ENCODE peak calls at places on chromosome 4, in four cellular contexts. F is heart left ventricle, J is H9, T is foreskin keratinocyte. G is an unnamed sample.

GRCh38 chr4:36763814-36764213 is 480.7 kb upstream of the NWD2 start:
- DNase-seq in T (no peak), F (no peak), J (no peak), G (no peak)

GRCh38 chr4:149371021-149371420 is 444.6 kb downstream of the IQCM start:
- DNase-seq in J (peak), F (no peak), T (peak), G (no peak)

GRCh38 chr4:84159767-84160166 is 339.3 kb downstream of the NKX6-1 start:
- DNase-seq in T (no peak), J (peak), F (no peak), G (no peak)

GRCh38 chr4:94567811-94568210 is 116.1 kb downstream of the PDLIM5 start:
- DNase-seq in J (no peak), F (no peak), T (no peak), G (no peak)

GRCh38 chr4:141922224-141922623 is 285.8 kb downstream of the IL15 start:
- DNase-seq in T (no peak), J (no peak), F (no peak), G (no peak)

GRCh38 chr4:150149381-150149780 is 71.1 kb downstream of the DCLK2 start:
- DNase-seq in J (no peak), T (no peak), F (no peak), G (no peak)

GRCh38 chr4:100009490-100009889 is 59.4 kb upstream of the H2AZ1 start:
- DNase-seq in J (no peak), T (peak), F (no peak), G (no peak)

GRCh38 chr4:150598906-150599305 is 17.0 kb downstream of the MAB21L2 start:
- DNase-seq in F (no peak), T (no peak), J (no peak), G (no peak)

GRCh38 chr4:158578476-158578875 is 56.8 kb downstream of the RXFP1 start:
- DNase-seq in T (peak), J (no peak), F (no peak), G (no peak)

GRCh38 chr4:76562851-76563803 is 128.1 kb downstream of the SHROOM3 start:
- DNase-seq in T (peak), F (no peak), J (no peak), G (no peak)

GRCh38 chr4:185591679-185592141 is 56.4 kb upstream of the PDLIM3 start:
- DNase-seq in J (no peak), T (no peak), F (no peak), G (no peak)

GRCh38 chr4:100340534-100341364 is 150.5 kb upstream of the DDIT4L start:
- DNase-seq in F (no peak), T (no peak), J (no peak), G (no peak)

GRCh38 chr4:128315756-128316520 is 28.3 kb upstream of the PGRMC2 start:
- DNase-seq in J (no peak), T (peak), F (no peak), G (no peak)

GRCh38 chr4:6372649-6373525 is 99.5 kb downstream of the PPP2R2C start:
- DNase-seq in F (peak), J (peak), T (peak), G (peak)

GRCh38 chr4:9859774-9860173 is 78.3 kb downstream of the DRD5 start:
- DNase-seq in F (no peak), J (no peak), T (no peak), G (peak)

GRCh38 chr4:109315818-109316217 is 13.4 kb upstream of the COL25A1 start:
- DNase-seq in J (no peak), F (no peak), T (no peak), G (no peak)

GRCh38 chr4:88211473-88212252 is 53.2 kb upstream of the ABCG2 start:
- DNase-seq in J (no peak), T (peak), F (no peak), G (no peak)

GRCh38 chr4:154124539-154125255 is 335.8 kb upstream of the SFRP2 start:
- DNase-seq in T (peak), J (no peak), F (no peak), G (no peak)

GRCh38 chr4:5660185-5660584 is 48.2 kb downstream of the EVC2 start:
- DNase-seq in J (no peak), T (peak), F (no peak), G (no peak)

GRCh38 chr4:87853108-87853507 is 20.3 kb downstream of the MEPE start:
- DNase-seq in J (no peak), F (no peak), T (no peak), G (no peak)

GRCh38 chr4:151940290-151940689 is 179.5 kb upstream of the GATB start:
- DNase-seq in J (no peak), T (no peak), F (no peak), G (no peak)

GRCh38 chr4:75542824-75543223 is 13.0 kb upstream of the ODAPH start:
- DNase-seq in T (peak), J (no peak), F (no peak), G (no peak)

GRCh38 chr4:88659061-88659889 is 38.4 kb downstream of the NAP1L5 start:
- DNase-seq in T (peak), J (peak), F (no peak), G (no peak)

GRCh38 chr4:37441231-37442061 is 196.9 kb downstream of the NWD2 start:
- DNase-seq in F (no peak), J (no peak), T (peak), G (no peak)

GRCh38 chr4:99714179-99714578 is 56.6 kb upstream of the C4orf54 start:
- DNase-seq in J (no peak), F (no peak), T (no peak), G (no peak)

GRCh38 chr4:147396105-147396504 is 84.8 kb upstream of the EDNRA start:
- DNase-seq in F (no peak), J (no peak), T (no peak), G (no peak)

GRCh38 chr4:164977243-164978164 is at the start of gene TRIM61:
- DNase-seq in F (peak), T (peak), J (peak), G (no peak)

GRCh38 chr4:109266236-109266635 is 36.2 kb downstream of the COL25A1 start:
- DNase-seq in T (no peak), J (no peak), F (no peak), G (no peak)

GRCh38 chr4:153374471-153374870 is 30.0 kb downstream of the MND1 start:
- DNase-seq in F (no peak), J (no peak), T (no peak), G (no peak)

GRCh38 chr4:164935363-164935762 is 42.1 kb downstream of the TRIM61 start:
- DNase-seq in F (no peak), J (peak), T (no peak), G (no peak)

GRCh38 chr4:110211007-110211769 is 12.8 kb upstream of the ELOVL6 start:
- DNase-seq in T (peak), J (no peak), F (no peak), G (no peak)

GRCh38 chr4:93759506-93759905 is 69.0 kb upstream of the ATOH1 start:
- DNase-seq in F (no peak), J (no peak), T (no peak), G (no peak)

DNA sequence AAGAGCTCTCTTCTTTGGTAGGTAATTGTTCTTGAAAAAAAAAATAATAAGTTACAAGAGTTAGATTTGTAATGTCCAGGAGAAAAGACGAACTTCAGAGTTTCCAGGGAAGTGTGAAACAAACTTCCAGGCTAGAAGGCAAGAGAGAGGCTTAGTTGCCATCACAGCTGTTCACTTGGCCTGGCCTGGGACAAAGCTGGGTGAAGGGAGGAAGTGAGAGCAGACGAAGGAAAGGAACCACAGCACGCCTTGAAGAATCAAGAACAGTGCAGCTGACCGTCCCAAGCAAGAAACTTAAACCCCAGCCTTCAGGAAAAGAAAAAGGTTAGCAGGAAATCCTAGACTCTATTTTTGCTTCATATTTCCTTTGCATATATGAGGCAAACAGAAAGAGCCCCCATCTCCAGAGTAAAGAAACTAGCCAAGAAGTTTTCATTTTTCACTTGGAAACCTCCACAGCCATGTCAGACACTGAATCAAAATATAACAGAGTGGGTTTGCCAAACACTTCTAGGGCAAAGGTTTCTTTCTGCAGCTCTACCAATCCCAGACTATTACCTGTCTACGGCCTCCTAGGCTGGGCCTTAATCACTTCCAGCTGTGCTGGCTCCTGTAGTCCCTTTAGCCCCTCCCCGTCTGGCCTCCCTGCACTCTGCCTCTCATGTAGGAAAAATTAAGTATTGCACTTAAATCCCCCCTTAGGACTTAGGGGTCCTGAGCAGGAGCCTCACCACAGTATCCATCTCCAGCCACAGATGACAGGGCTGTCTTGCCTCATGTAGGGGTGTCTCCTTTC is 209.6 kb downstream of the SPATA18 start:
- DNase-seq in J (no peak), F (no peak), T (no peak), G (no peak)
- H3K27ac ChIP-seq in J (no peak), F (peak), T (no peak), G (no peak)

GRCh38 chr4:69995526-69996016 is at the start of gene STATH:
- DNase-seq in T (peak), F (no peak), J (no peak), G (no peak)

GRCh38 chr4:69991016-69991415 is 4.8 kb upstream of the STATH start:
- DNase-seq in F (no peak), J (no peak), T (no peak), G (no peak)

GRCh38 chr4:69999420-69999819 is 3.7 kb downstream of the STATH start:
- DNase-seq in F (no peak), T (peak), J (no peak), G (no peak)

GRCh38 chr4:70000713-70001112 is 4.9 kb downstream of the STATH start:
- DNase-seq in J (no peak), T (no peak), F (no peak), G (no peak)

DNA sequence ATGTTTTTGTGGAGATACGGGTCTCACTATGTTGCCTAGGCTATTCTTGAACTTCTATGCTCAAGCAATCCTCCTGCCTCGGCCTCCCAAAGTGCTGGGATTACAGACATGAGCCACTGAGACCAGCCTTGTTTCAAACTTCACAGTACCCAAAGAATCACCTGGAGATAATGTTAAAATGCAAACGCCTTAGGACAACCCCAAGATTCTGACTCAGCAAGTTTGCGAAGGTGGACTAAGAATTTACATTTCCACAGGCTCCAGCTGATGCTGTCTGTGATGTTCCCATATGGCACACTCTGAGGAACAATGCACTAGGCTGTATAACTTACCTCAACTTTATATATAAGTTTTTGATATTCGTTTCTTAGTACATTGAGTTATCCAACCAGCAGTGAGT is 984 bp upstream of the STATH start:
- DNase-seq in F (no peak), T (no peak), J (no peak), G (no peak)
- H3K27ac ChIP-seq in F (no peak), T (no peak), J (no peak), G (no peak)

DNA sequence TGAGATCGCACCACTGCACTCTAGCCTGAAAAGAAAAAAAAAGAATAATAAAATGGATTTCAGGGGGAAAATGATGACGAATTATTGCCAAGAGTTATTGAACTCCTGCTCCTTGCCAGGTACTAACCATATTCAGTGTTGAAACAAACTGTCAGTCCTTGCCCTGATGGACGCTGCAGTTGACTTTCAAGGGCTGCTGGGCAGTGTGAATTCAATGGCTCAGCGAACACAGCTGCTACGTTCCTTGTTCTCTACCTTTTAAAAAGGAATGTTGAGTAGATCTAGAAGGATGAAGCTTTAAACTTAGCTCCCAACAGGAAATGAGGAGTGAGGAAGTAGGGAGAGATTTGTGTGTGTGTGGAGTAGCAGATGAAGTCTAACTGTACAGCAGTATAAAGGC is 2.7 kb downstream of the LIMCH1 start:
- DNase-seq in F (no peak), J (no peak), T (no peak), G (no peak)
- H3K27ac ChIP-seq in F (peak), J (no peak), T (no peak), G (peak)

GRCh38 chr4:138087181-138087714 is 154.9 kb downstream of the SLC7A11 start:
- DNase-seq in T (no peak), F (no peak), J (no peak), G (no peak)
- H3K27ac ChIP-seq in T (no peak), F (no peak), J (no peak), G (no peak)

GRCh38 chr4:72314869-72315268 is 254.2 kb downstream of the ADAMTS3 start:
- DNase-seq in F (no peak), T (peak), J (no peak), G (no peak)

GRCh38 chr4:72318771-72319170 is 250.2 kb downstream of the ADAMTS3 start:
- DNase-seq in J (no peak), T (peak), F (no peak), G (no peak)

GRCh38 chr4:72311291-72311690 is 257.7 kb downstream of the ADAMTS3 start:
- DNase-seq in F (no peak), T (peak), J (no peak), G (no peak)

GRCh38 chr4:72312032-72312650 is 256.9 kb downstream of the ADAMTS3 start:
- DNase-seq in J (peak), T (peak), F (peak), G (peak)

DNA sequence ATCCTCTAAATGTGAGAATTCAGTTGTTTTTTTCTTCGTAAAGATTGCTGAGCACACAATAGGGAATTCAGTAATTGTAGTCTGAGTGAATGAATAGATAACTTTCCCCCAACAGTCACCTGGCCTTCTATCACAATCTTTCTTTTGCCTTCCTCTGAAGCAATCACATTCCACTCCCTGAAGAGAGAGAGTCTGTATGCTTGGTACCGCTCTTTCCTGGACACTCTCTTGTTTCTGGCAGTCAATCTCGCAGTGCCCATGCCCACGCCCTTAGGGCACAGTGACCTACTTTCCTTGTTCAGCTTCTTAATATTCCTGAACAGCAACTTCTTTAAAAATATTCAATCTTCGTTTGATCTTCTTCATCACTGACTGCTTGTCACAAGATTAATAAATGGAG is 255.9 kb downstream of the ADAMTS3 start:
- DNase-seq in F (no peak), T (peak), J (no peak), G (no peak)
- H3K27ac ChIP-seq in F (peak), T (no peak), J (no peak), G (no peak)

GRCh38 chr4:3465698-3466671 is 2.9 kb downstream of the DOK7 start:
- DNase-seq in F (peak), T (no peak), J (peak), G (peak)
- H3K27ac ChIP-seq in F (peak), T (no peak), J (no peak), G (no peak)

DNA sequence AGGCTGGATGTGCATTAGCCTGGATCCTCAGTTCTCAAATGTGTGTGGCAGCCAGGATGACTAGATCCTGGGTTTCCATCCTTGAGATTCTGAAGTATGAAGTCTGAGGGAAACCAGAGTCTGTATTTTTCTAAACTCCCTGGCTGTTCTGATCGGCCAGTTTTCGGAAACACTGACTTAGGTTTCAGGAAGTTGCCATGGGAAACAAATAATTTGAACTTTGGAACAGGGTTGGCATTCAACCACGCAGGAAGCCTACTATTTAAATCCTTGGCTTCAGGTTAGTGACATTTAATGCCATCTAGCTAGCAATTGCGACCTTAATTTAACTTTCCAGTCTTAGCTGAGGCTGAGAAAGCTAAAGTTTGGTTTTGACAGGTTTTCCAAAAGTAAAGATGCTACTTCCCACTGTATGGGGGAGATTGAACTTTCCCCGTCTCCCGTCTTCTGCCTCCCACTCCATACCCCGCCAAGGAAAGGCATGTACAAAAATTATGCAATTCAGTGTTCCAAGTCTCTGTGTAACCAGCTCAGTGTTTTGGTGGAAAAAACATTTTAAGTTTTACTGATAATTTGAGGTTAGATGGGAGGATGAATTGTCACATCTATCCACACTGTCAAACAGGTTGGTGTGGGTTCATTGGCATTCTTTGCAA is 67.6 kb downstream of the PDGFRA start:
- DNase-seq in J (no peak), T (no peak), F (no peak), G (no peak)
- H3K27ac ChIP-seq in J (no peak), T (no peak), F (peak), G (peak)

GRCh38 chr4:20266215-20267082 is 14.7 kb downstream of the SLIT2 start:
- DNase-seq in T (peak), F (no peak), J (no peak), G (no peak)
- H3K27ac ChIP-seq in T (no peak), F (no peak), J (no peak), G (no peak)

GRCh38 chr4:53186714-53187358 is 179.0 kb downstream of the SCFD2 start:
- DNase-seq in F (no peak), T (no peak), J (no peak), G (no peak)

GRCh38 chr4:53192017-53192416 is 173.8 kb downstream of the SCFD2 start:
- DNase-seq in T (no peak), F (no peak), J (no peak), G (no peak)

GRCh38 chr4:53185853-53186590 is 179.8 kb downstream of the SCFD2 start:
- DNase-seq in T (no peak), J (no peak), F (no peak), G (no peak)

GRCh38 chr4:53192496-53192895 is 173.4 kb downstream of the SCFD2 start:
- DNase-seq in T (no peak), F (no peak), J (no peak), G (no peak)

GRCh38 chr4:53189011-53189410 is 176.8 kb downstream of the SCFD2 start:
- DNase-seq in J (no peak), T (peak), F (no peak), G (no peak)
- H3K27ac ChIP-seq in J (no peak), T (no peak), F (no peak), G (no peak)